ENCODE peak calls at places on chromosomes 2 and 18, in five cellular contexts. One of them, this sample, is unnamed.
A peak's percentile ranks its signal among the peaks of the same experiment; 100 is the strongest.

GRCh38 chr2:204743368-204743960 is 198.2 kb downstream of the PARD3B start:
- DNase-seq in WTC11: no peak
- DNase-seq in CD4-positive, alpha-beta memory T cell: no peak
- DNase-seq in GM12865: no peak
- DNase-seq in KBM-7: no peak
- DNase-seq in this sample: no peak

GRCh38 chr2:51079945-51080344 is 48.0 kb upstream of the NRXN1 start:
- DNase-seq in GM12865: no peak
- DNase-seq in WTC11: no peak
- DNase-seq in KBM-7: no peak
- DNase-seq in CD4-positive, alpha-beta memory T cell: no peak
- DNase-seq in this sample: no peak

GRCh38 chr18:34223893-34224422 is 755 bp downstream of the NOL4 start:
- DNase-seq in GM12865: peak; percentile 26
- DNase-seq in CD4-positive, alpha-beta memory T cell: no peak
- DNase-seq in KBM-7: no peak
- DNase-seq in WTC11: no peak
- DNase-seq in this sample: no peak

GRCh38 chr2:146489386-146489785 is 1355.4 kb upstream of the ACVR2A start:
- DNase-seq in WTC11: no peak
- DNase-seq in KBM-7: no peak
- DNase-seq in CD4-positive, alpha-beta memory T cell: no peak
- DNase-seq in GM12865: no peak
- DNase-seq in this sample: no peak

GRCh38 chr2:113686537-113686936 is 59.5 kb downstream of the RABL2A start:
- DNase-seq in KBM-7: no peak
- DNase-seq in WTC11: no peak
- DNase-seq in GM12865: no peak
- DNase-seq in CD4-positive, alpha-beta memory T cell: no peak
- DNase-seq in this sample: no peak

GRCh38 chr2:88022522-88022921 is 6.2 kb upstream of the RNU2-63P start:
- DNase-seq in KBM-7: no peak
- DNase-seq in WTC11: no peak
- DNase-seq in CD4-positive, alpha-beta memory T cell: no peak
- DNase-seq in GM12865: no peak
- DNase-seq in this sample: no peak

GRCh38 chr18:34787931-34788532 is 77.9 kb downstream of the DTNA start:
- DNase-seq in CD4-positive, alpha-beta memory T cell: no peak
- DNase-seq in GM12865: peak; percentile 73
- DNase-seq in WTC11: no peak
- DNase-seq in KBM-7: peak; percentile 57
- DNase-seq in this sample: peak; percentile 67

GRCh38 chr18:56083889-56084288 is 495.9 kb upstream of the TCF4 start:
- DNase-seq in KBM-7: no peak
- DNase-seq in GM12865: no peak
- DNase-seq in CD4-positive, alpha-beta memory T cell: no peak
- DNase-seq in WTC11: no peak
- DNase-seq in this sample: no peak

GRCh38 chr2:240327566-240327965 is 107.9 kb upstream of the GPC1 start:
- DNase-seq in CD4-positive, alpha-beta memory T cell: no peak
- DNase-seq in GM12865: no peak
- DNase-seq in WTC11: no peak
- DNase-seq in KBM-7: no peak
- DNase-seq in this sample: no peak

GRCh38 chr2:21363364-21363763 is 239.6 kb downstream of the TDRD15 start:
- DNase-seq in WTC11: no peak
- DNase-seq in KBM-7: no peak
- DNase-seq in GM12865: no peak
- DNase-seq in CD4-positive, alpha-beta memory T cell: no peak
- DNase-seq in this sample: no peak

GRCh38 chr2:40103590-40103989 is 324.5 kb upstream of the THUMPD2 start:
- DNase-seq in GM12865: no peak
- DNase-seq in CD4-positive, alpha-beta memory T cell: no peak
- DNase-seq in WTC11: no peak
- DNase-seq in KBM-7: no peak
- DNase-seq in this sample: no peak

GRCh38 chr2:8999802-9000201 is 3.7 kb downstream of the MBOAT2 start:
- DNase-seq in KBM-7: no peak
- DNase-seq in GM12865: no peak
- DNase-seq in CD4-positive, alpha-beta memory T cell: no peak
- DNase-seq in WTC11: no peak
- DNase-seq in this sample: no peak

GRCh38 chr2:38323623-38324022 is 53.5 kb downstream of the ATL2 start:
- DNase-seq in CD4-positive, alpha-beta memory T cell: no peak
- DNase-seq in KBM-7: no peak
- DNase-seq in WTC11: no peak
- DNase-seq in GM12865: no peak
- DNase-seq in this sample: no peak

GRCh38 chr2:58938988-58939387 is 697.9 kb upstream of the FANCL start:
- DNase-seq in KBM-7: no peak
- DNase-seq in WTC11: no peak
- DNase-seq in CD4-positive, alpha-beta memory T cell: no peak
- DNase-seq in GM12865: no peak
- DNase-seq in this sample: no peak

GRCh38 chr2:16615687-16616615 is 49.7 kb downstream of the CYRIA start:
- DNase-seq in WTC11: peak; percentile 46
- DNase-seq in CD4-positive, alpha-beta memory T cell: peak; percentile 36
- DNase-seq in KBM-7: no peak
- DNase-seq in GM12865: no peak
- DNase-seq in this sample: no peak

GRCh38 chr2:191500566-191501389 is 177.2 kb upstream of the NABP1 start:
- DNase-seq in KBM-7: no peak
- DNase-seq in WTC11: no peak
- DNase-seq in GM12865: no peak
- DNase-seq in CD4-positive, alpha-beta memory T cell: no peak
- DNase-seq in this sample: no peak

GRCh38 chr18:7170292-7170691 is 52.7 kb upstream of the LAMA1 start:
- DNase-seq in WTC11: no peak
- DNase-seq in KBM-7: no peak
- DNase-seq in CD4-positive, alpha-beta memory T cell: no peak
- DNase-seq in GM12865: no peak
- DNase-seq in this sample: no peak

GRCh38 chr2:43400508-43400907 is 174.1 kb upstream of the ZFP36L2 start:
- DNase-seq in GM12865: no peak
- DNase-seq in WTC11: no peak
- DNase-seq in CD4-positive, alpha-beta memory T cell: no peak
- DNase-seq in KBM-7: no peak
- DNase-seq in this sample: no peak

GRCh38 chr2:17518212-17519154 is at the start of gene RAD51AP2:
- DNase-seq in GM12865: peak; percentile 87
- DNase-seq in KBM-7: no peak
- DNase-seq in WTC11: peak; percentile 82
- DNase-seq in CD4-positive, alpha-beta memory T cell: peak; percentile 29
- DNase-seq in this sample: no peak

GRCh38 chr2:24972315-24972958 is 682 bp upstream of the DNAJC27 start:
- DNase-seq in KBM-7: peak; percentile 54
- DNase-seq in GM12865: peak; percentile 57
- DNase-seq in CD4-positive, alpha-beta memory T cell: peak; percentile 51
- DNase-seq in WTC11: no peak
- DNase-seq in this sample: peak; percentile 63

GRCh38 chr2:46157966-46158310 is 139.3 kb upstream of the EPAS1 start:
- DNase-seq in GM12865: no peak
- DNase-seq in KBM-7: no peak
- DNase-seq in WTC11: no peak
- DNase-seq in CD4-positive, alpha-beta memory T cell: no peak
- DNase-seq in this sample: no peak

GRCh38 chr18:31950620-31951019 is 7.7 kb upstream of the TRAPPC8 start:
- DNase-seq in KBM-7: no peak
- DNase-seq in WTC11: no peak
- DNase-seq in CD4-positive, alpha-beta memory T cell: no peak
- DNase-seq in GM12865: no peak
- DNase-seq in this sample: no peak